ENCODE peak calls at places on chromosomes 5 and 9, in four cellular contexts. E, U, G and B are unnamed samples. For H3K4me1, the result is how much of the 10 kb centered on the place peaks cover.

GRCh38 chr5:115342593-115343377 is 46.3 kb upstream of the CCDC112 start:
- DNase-seq in U (no peak), E (no peak), G (no peak), B (no peak)

GRCh38 chr5:27561408-27561807 is 523.0 kb upstream of the CDH9 start:
- DNase-seq in E (no peak), U (no peak), G (no peak), B (no peak)

GRCh38 chr5:147310059-147310704 is 75.4 kb downstream of the STK32A start:
- DNase-seq in U (peak), E (no peak), G (no peak), B (peak)

GRCh38 chr5:77874691-77875090 is 98.6 kb upstream of the TBCA start:
- DNase-seq in E (no peak), G (no peak), U (no peak), B (no peak)

GRCh38 chr5:14738050-14738449 is 73.5 kb downstream of the OTULIN start:
- DNase-seq in U (no peak), G (no peak), E (no peak), B (no peak)

GRCh38 chr5:150989695-150990094 is 30.7 kb upstream of the GPX3 start:
- DNase-seq in E (peak), U (no peak), G (no peak), B (no peak)

GRCh38 chr5:56815657-56816545 is 552 bp downstream of the MAP3K1 start:
- DNase-seq in E (peak), U (peak), G (peak), B (no peak)

GRCh38 chr9:130232899-130233586 is 32.5 kb upstream of the HMCN2 start:
- DNase-seq in U (no peak), G (no peak), E (no peak), B (no peak)

GRCh38 chr5:170353946-170354345 is 35.2 kb downstream of the KCNMB1 start:
- DNase-seq in G (no peak), U (no peak), E (no peak), B (no peak)

GRCh38 chr9:34589656-34590375 is at the start of gene CNTFR:
- DNase-seq in G (no peak), U (no peak), E (peak), B (no peak)

GRCh38 chr5:231661-232060 is 13.5 kb downstream of the SDHA start:
- DNase-seq in U (no peak), G (no peak), E (no peak), B (no peak)

GRCh38 chr5:69049151-69049550 is 44.7 kb upstream of the SLC30A5 start:
- DNase-seq in U (no peak), E (no peak), G (no peak), B (no peak)

GRCh38 chr5:143717400-143717799 is 94.6 kb upstream of the HMHB1 start:
- DNase-seq in E (no peak), G (no peak), U (peak), B (peak)

GRCh38 chr9:71920456-71921189 is 9.2 kb downstream of the C9orf85 start:
- DNase-seq in E (no peak), U (peak), G (no peak), B (no peak)

GRCh38 chr9:88034964-88035363 is 60.6 kb upstream of the CDK20 start:
- DNase-seq in E (no peak), G (no peak), U (no peak), B (no peak)

GRCh38 chr9:36835271-36835996 is 198.6 kb downstream of the PAX5 start:
- DNase-seq in E (no peak), G (no peak), U (no peak), B (no peak)

GRCh38 chr9:135963338-135963737 is 2.2 kb upstream of the UBAC1 start:
- DNase-seq in G (no peak), U (no peak), E (no peak), B (no peak)

GRCh38 chr5:180438785-180439780 is 55.1 kb upstream of the CNOT6 start:
- DNase-seq in G (no peak), U (no peak), E (no peak), B (no peak)

GRCh38 chr9:114837923-114838322 is 32.1 kb upstream of the TNFSF15 start:
- DNase-seq in E (no peak), U (peak), G (no peak), B (no peak)

GRCh38 chr5:79961731-79962579 is 29.1 kb downstream of the MTX3 start:
- DNase-seq in U (no peak), E (peak), G (no peak), B (no peak)

GRCh38 chr9:91536211-91536691 is 112.6 kb upstream of the NFIL3 start:
- DNase-seq in U (peak), E (no peak), G (no peak), B (peak)

GRCh38 chr9:130997395-130997684 is 11.6 kb upstream of the LAMC3 start:
- DNase-seq in G (no peak), E (no peak), U (no peak), B (no peak)

GRCh38 chr9:127140181-127140580 is 17.7 kb upstream of the ANGPTL2 start:
- DNase-seq in U (no peak), G (no peak), E (no peak), B (no peak)

GRCh38 chr5:74034738-74035137 is 408.7 kb downstream of the ARHGEF28 start:
- DNase-seq in E (no peak), U (peak), G (no peak), B (peak)

GRCh38 chr5:83035373-83036170 is 41.6 kb downstream of the TMEM167A start:
- DNase-seq in G (no peak), U (no peak), E (no peak), B (no peak)

GRCh38 chr5:125357660-125358059 is 611.2 kb upstream of the ZNF608 start:
- DNase-seq in U (peak), G (no peak), E (no peak), B (peak)

GRCh38 chr5:27140831-27141230 is 102.4 kb upstream of the CDH9 start:
- DNase-seq in E (no peak), U (no peak), G (no peak), B (no peak)

GRCh38 chr5:115372121-115372520 is 75.7 kb upstream of the CCDC112 start:
- DNase-seq in G (no peak), E (no peak), U (peak), B (peak)

GRCh38 chr5:142108432-142109355 is at the start of gene NDFIP1:
- DNase-seq in E (peak), G (peak), U (peak), B (peak)

GRCh38 chr5:132763369-132764036 is 13.5 kb downstream of the SEPTIN8 start:
- DNase-seq in U (no peak), G (no peak), E (no peak), B (no peak)

GRCh38 chr5:50476549-50476948 is 35.5 kb upstream of the EMB start:
- DNase-seq in G (no peak), E (no peak), U (no peak), B (no peak)

GRCh38 chr9:89714316-89714715 is 109.5 kb downstream of the GADD45G start:
- DNase-seq in U (peak), E (no peak), G (no peak), B (peak)

GRCh38 chr9:95018099-95018927 is 291.8 kb downstream of the AOPEP start:
- DNase-seq in U (peak), G (no peak), E (peak), B (peak)

GRCh38 chr5:137036630-137037029 is 462.5 kb downstream of the SPOCK1 start:
- DNase-seq in U (no peak), G (no peak), E (peak), B (no peak)

DNA sequence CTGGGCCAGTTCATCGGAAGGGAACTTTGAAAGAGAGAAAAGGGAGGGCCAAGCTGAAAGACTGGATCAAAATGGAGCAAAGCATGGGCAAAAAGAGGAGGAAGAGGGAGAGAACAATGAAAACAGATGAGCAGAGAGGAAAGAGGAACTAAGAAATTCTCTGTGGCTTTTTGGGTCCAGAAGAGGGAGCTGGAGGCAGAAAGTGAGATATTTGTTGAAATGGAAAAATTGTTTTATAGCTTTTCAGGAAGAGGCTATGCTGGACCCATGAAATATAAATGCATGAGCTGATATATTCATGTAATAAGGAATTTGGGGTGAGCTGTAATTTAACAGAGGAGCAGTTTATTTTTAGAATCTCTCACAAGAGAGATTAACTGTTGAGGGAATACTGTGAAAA is 457.3 kb downstream of the DMAC1 start:
- DNase-seq in E (no peak), G (no peak), U (no peak), B (no peak)
- TF ChIP-seq CTCF in E (peak), G (no peak), U (no peak), B (no peak)

GRCh38 chr5:9661316-9662015 is 31.3 kb upstream of the TAS2R1 start:
- DNase-seq in U (no peak), G (no peak), E (no peak), B (no peak)

GRCh38 chr5:9657819-9658218 is 27.7 kb upstream of the TAS2R1 start:
- DNase-seq in G (no peak), E (no peak), U (no peak), B (no peak)

GRCh38 chr5:9654886-9655285 is 24.7 kb upstream of the TAS2R1 start:
- DNase-seq in E (no peak), U (peak), G (no peak), B (no peak)

GRCh38 chr5:9655641-9656040 is 25.5 kb upstream of the TAS2R1 start:
- DNase-seq in G (no peak), U (no peak), E (no peak), B (no peak)

DNA sequence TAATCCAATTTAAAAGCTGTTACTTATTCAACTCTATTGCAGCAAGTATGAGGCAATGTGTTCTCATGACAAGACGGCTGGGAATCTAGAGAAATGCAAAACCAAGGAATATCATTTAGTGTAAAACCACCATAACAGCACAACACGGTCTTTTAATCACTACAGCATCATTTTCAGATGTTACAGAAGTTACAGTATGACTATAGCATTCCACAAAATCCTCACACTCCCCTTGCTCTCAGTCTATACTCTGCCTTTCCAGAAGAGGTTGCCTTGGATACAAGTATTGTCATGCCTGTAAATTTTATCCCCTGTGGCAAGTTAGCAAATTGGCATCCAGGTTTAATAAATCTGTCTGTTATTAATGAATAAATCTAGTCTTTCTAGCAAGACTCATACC is 28.6 kb upstream of the TAS2R1 start:
- DNase-seq in E (no peak), G (no peak), U (no peak), B (peak)
- H3K4me1 ChIP-seq in E (under half), G (under half), U (under half), B (under half)

GRCh38 chr9:96236854-96237545 is 65.0 kb downstream of the HSD17B3 start:
- DNase-seq in U (no peak), E (peak), G (no peak), B (no peak)
- H3K27ac ChIP-seq in U (no peak), E (no peak), G (no peak), B (no peak)

DNA sequence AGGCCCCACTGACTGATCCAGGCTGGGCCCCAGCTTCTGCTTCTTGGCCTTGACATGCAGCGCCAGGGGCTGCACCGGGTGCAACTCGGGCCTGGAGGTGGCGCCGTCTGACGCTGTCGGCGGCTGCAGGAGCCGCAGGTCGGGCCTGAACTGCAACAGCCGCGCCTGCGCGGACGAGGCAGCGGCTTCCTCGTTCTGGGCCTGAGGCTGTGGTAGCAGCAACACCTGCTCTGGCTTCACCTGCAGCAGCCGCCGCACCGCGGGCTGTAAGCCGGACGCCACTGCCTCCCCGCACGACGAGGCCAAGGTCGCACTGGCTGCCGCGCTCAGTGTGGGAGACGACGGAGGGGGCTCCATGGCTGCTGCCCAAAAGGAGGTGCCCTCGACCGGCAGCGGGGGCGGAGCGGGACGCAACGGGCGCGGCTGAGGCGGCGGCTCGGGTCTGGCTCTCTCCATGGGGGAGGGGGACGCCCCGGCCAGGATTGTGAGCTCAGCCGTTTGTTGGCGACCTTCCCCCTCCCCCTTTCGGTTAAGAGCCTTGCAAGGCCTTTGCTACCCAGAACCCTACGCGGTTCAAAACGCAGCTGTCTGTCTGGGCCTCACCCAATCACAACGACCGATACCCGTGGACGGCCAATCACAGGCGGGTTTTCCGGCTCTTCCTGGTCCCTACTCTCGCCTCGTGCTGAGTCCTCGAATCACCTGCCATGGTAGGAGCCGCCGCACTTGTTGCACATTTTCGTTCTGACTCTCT is 438 bp downstream of the SOX30 start:
- DNase-seq in E (peak), G (peak), U (peak), B (peak)
- TF ChIP-seq CTCF in E (no peak), G (no peak), U (no peak), B (peak)